ENCODE peak calls at places on chromosomes 16 and 17, in nine cellular contexts. One of them, this sample, is unnamed.

GRCh38 chr16:83538707-83539106 is 269.1 kb upstream of the HSBP1 start:
- DNase-seq in lower lobe of right lung: no peak
- DNase-seq in WERI-Rb-1: no peak
- DNase-seq in epithelial cell of proximal tubule: no peak
- DNase-seq in foreskin fibroblast: no peak
- DNase-seq in prostate gland: no peak
- DNase-seq in lung: no peak
- DNase-seq in GM12865: no peak
- DNase-seq in astrocyte of the cerebellum: no peak
- DNase-seq in this sample: no peak

GRCh38 chr16:88508868-88509748 is 56.0 kb downstream of the ZFPM1 start:
- DNase-seq in WERI-Rb-1: no peak
- DNase-seq in epithelial cell of proximal tubule: no peak
- DNase-seq in lung: no peak
- DNase-seq in astrocyte of the cerebellum: no peak
- DNase-seq in foreskin fibroblast: no peak
- DNase-seq in GM12865: no peak
- DNase-seq in lower lobe of right lung: no peak
- DNase-seq in prostate gland: peak
- DNase-seq in this sample: no peak

GRCh38 chr17:16923904-16924700 is 47.8 kb downstream of the TNFRSF13B start:
- DNase-seq in prostate gland: no peak
- DNase-seq in epithelial cell of proximal tubule: no peak
- DNase-seq in WERI-Rb-1: no peak
- DNase-seq in lung: no peak
- DNase-seq in GM12865: no peak
- DNase-seq in astrocyte of the cerebellum: no peak
- DNase-seq in foreskin fibroblast: no peak
- DNase-seq in lower lobe of right lung: peak
- DNase-seq in this sample: no peak

GRCh38 chr17:80888276-80889160 is 103.1 kb upstream of the CHMP6 start:
- DNase-seq in WERI-Rb-1: no peak
- DNase-seq in epithelial cell of proximal tubule: no peak
- DNase-seq in lung: no peak
- DNase-seq in foreskin fibroblast: no peak
- DNase-seq in prostate gland: no peak
- DNase-seq in GM12865: no peak
- DNase-seq in lower lobe of right lung: peak
- DNase-seq in astrocyte of the cerebellum: no peak
- DNase-seq in this sample: no peak

GRCh38 chr16:46638947-46639925 is 18.1 kb upstream of the SHCBP1 start:
- DNase-seq in prostate gland: no peak
- DNase-seq in WERI-Rb-1: no peak
- DNase-seq in GM12865: no peak
- DNase-seq in lower lobe of right lung: no peak
- DNase-seq in lung: no peak
- DNase-seq in astrocyte of the cerebellum: no peak
- DNase-seq in foreskin fibroblast: peak
- DNase-seq in epithelial cell of proximal tubule: no peak
- DNase-seq in this sample: no peak

GRCh38 chr17:17750881-17751280 is 69.6 kb downstream of the RAI1 start:
- DNase-seq in GM12865: peak
- DNase-seq in lower lobe of right lung: no peak
- DNase-seq in WERI-Rb-1: no peak
- DNase-seq in astrocyte of the cerebellum: no peak
- DNase-seq in foreskin fibroblast: no peak
- DNase-seq in epithelial cell of proximal tubule: no peak
- DNase-seq in prostate gland: no peak
- DNase-seq in lung: no peak
- DNase-seq in this sample: no peak

GRCh38 chr16:46688101-46688656 is 799 bp downstream of the VPS35 start:
- DNase-seq in prostate gland: peak
- DNase-seq in astrocyte of the cerebellum: no peak
- DNase-seq in lung: peak
- DNase-seq in foreskin fibroblast: no peak
- DNase-seq in GM12865: no peak
- DNase-seq in WERI-Rb-1: no peak
- DNase-seq in lower lobe of right lung: peak
- DNase-seq in epithelial cell of proximal tubule: no peak
- DNase-seq in this sample: peak

GRCh38 chr16:745739-746138 is 4.9 kb upstream of the CIAO3 start:
- DNase-seq in prostate gland: no peak
- DNase-seq in foreskin fibroblast: no peak
- DNase-seq in lung: peak
- DNase-seq in epithelial cell of proximal tubule: no peak
- DNase-seq in WERI-Rb-1: peak
- DNase-seq in lower lobe of right lung: no peak
- DNase-seq in astrocyte of the cerebellum: no peak
- DNase-seq in GM12865: no peak
- DNase-seq in this sample: no peak

GRCh38 chr17:28552201-28552999 is at the start of gene UNC119:
- DNase-seq in GM12865: peak
- DNase-seq in lung: peak
- DNase-seq in WERI-Rb-1: peak
- DNase-seq in prostate gland: peak
- DNase-seq in lower lobe of right lung: peak
- DNase-seq in epithelial cell of proximal tubule: no peak
- DNase-seq in astrocyte of the cerebellum: peak
- DNase-seq in foreskin fibroblast: peak
- DNase-seq in this sample: no peak

GRCh38 chr17:48601528-48602430 is 3.0 kb downstream of the HOXB6 start:
- DNase-seq in epithelial cell of proximal tubule: no peak
- DNase-seq in astrocyte of the cerebellum: no peak
- DNase-seq in prostate gland: no peak
- DNase-seq in lower lobe of right lung: no peak
- DNase-seq in foreskin fibroblast: no peak
- DNase-seq in lung: no peak
- DNase-seq in GM12865: no peak
- DNase-seq in WERI-Rb-1: no peak
- DNase-seq in this sample: no peak

GRCh38 chr16:46629331-46629843 is 8.2 kb upstream of the SHCBP1 start:
- DNase-seq in lung: no peak
- DNase-seq in prostate gland: no peak
- DNase-seq in foreskin fibroblast: peak
- DNase-seq in astrocyte of the cerebellum: no peak
- DNase-seq in epithelial cell of proximal tubule: no peak
- DNase-seq in GM12865: no peak
- DNase-seq in lower lobe of right lung: no peak
- DNase-seq in WERI-Rb-1: no peak
- DNase-seq in this sample: no peak

GRCh38 chr17:42754782-42755181 is 6.2 kb upstream of the RAMP2 start:
- DNase-seq in WERI-Rb-1: no peak
- DNase-seq in GM12865: no peak
- DNase-seq in epithelial cell of proximal tubule: peak
- DNase-seq in prostate gland: no peak
- DNase-seq in lung: no peak
- DNase-seq in astrocyte of the cerebellum: no peak
- DNase-seq in lower lobe of right lung: no peak
- DNase-seq in foreskin fibroblast: no peak
- DNase-seq in this sample: no peak

GRCh38 chr16:71723537-71724319 is 773 bp downstream of the PHLPP2 start:
- DNase-seq in prostate gland: peak
- DNase-seq in GM12865: peak
- DNase-seq in lower lobe of right lung: peak
- DNase-seq in foreskin fibroblast: peak
- DNase-seq in epithelial cell of proximal tubule: no peak
- DNase-seq in lung: peak
- DNase-seq in WERI-Rb-1: peak
- DNase-seq in astrocyte of the cerebellum: peak
- DNase-seq in this sample: no peak

GRCh38 chr17:28957992-28958355 is 6.7 kb upstream of the PHF12 start:
- DNase-seq in lower lobe of right lung: no peak
- DNase-seq in epithelial cell of proximal tubule: no peak
- DNase-seq in WERI-Rb-1: no peak
- DNase-seq in astrocyte of the cerebellum: no peak
- DNase-seq in foreskin fibroblast: no peak
- DNase-seq in prostate gland: no peak
- DNase-seq in GM12865: no peak
- DNase-seq in lung: no peak
- DNase-seq in this sample: no peak

GRCh38 chr16:3460121-3460520 is 16.6 kb downstream of the NAA60 start:
- DNase-seq in GM12865: no peak
- DNase-seq in epithelial cell of proximal tubule: no peak
- DNase-seq in WERI-Rb-1: no peak
- DNase-seq in astrocyte of the cerebellum: no peak
- DNase-seq in foreskin fibroblast: no peak
- DNase-seq in lower lobe of right lung: no peak
- DNase-seq in lung: no peak
- DNase-seq in prostate gland: no peak
- DNase-seq in this sample: no peak

GRCh38 chr17:79840204-79840988 is 1.2 kb upstream of the CBX4 start:
- DNase-seq in WERI-Rb-1: peak
- DNase-seq in GM12865: peak
- DNase-seq in lung: peak
- DNase-seq in foreskin fibroblast: peak
- DNase-seq in astrocyte of the cerebellum: no peak
- DNase-seq in prostate gland: peak
- DNase-seq in epithelial cell of proximal tubule: no peak
- DNase-seq in lower lobe of right lung: peak
- DNase-seq in this sample: no peak

GRCh38 chr16:78705694-78706093 is 606.2 kb downstream of the WWOX start:
- DNase-seq in prostate gland: no peak
- DNase-seq in WERI-Rb-1: no peak
- DNase-seq in GM12865: peak
- DNase-seq in lung: no peak
- DNase-seq in lower lobe of right lung: no peak
- DNase-seq in epithelial cell of proximal tubule: no peak
- DNase-seq in foreskin fibroblast: no peak
- DNase-seq in astrocyte of the cerebellum: no peak
- DNase-seq in this sample: peak

GRCh38 chr17:27818311-27819170 is 18.2 kb upstream of the NOS2 start:
- DNase-seq in WERI-Rb-1: peak
- DNase-seq in astrocyte of the cerebellum: no peak
- DNase-seq in prostate gland: no peak
- DNase-seq in lower lobe of right lung: no peak
- DNase-seq in GM12865: no peak
- DNase-seq in epithelial cell of proximal tubule: no peak
- DNase-seq in lung: no peak
- DNase-seq in foreskin fibroblast: no peak
- DNase-seq in this sample: no peak

GRCh38 chr17:4840893-4841242 is 7.7 kb downstream of the MINK1 start:
- DNase-seq in prostate gland: no peak
- DNase-seq in lower lobe of right lung: no peak
- DNase-seq in astrocyte of the cerebellum: no peak
- DNase-seq in epithelial cell of proximal tubule: no peak
- DNase-seq in WERI-Rb-1: no peak
- DNase-seq in lung: no peak
- DNase-seq in GM12865: no peak
- DNase-seq in foreskin fibroblast: no peak
- DNase-seq in this sample: no peak

GRCh38 chr17:74305865-74306654 is 20.0 kb upstream of the KIF19 start:
- DNase-seq in astrocyte of the cerebellum: peak
- DNase-seq in foreskin fibroblast: no peak
- DNase-seq in epithelial cell of proximal tubule: no peak
- DNase-seq in lower lobe of right lung: no peak
- DNase-seq in WERI-Rb-1: peak
- DNase-seq in GM12865: no peak
- DNase-seq in lung: no peak
- DNase-seq in prostate gland: no peak
- DNase-seq in this sample: no peak

GRCh38 chr17:14398766-14399165 is 97.9 kb downstream of the HS3ST3B1 start:
- DNase-seq in foreskin fibroblast: no peak
- DNase-seq in epithelial cell of proximal tubule: no peak
- DNase-seq in astrocyte of the cerebellum: no peak
- DNase-seq in WERI-Rb-1: no peak
- DNase-seq in GM12865: no peak
- DNase-seq in lung: no peak
- DNase-seq in prostate gland: no peak
- DNase-seq in lower lobe of right lung: no peak
- DNase-seq in this sample: no peak

GRCh38 chr16:85750827-85751641 is at the start of gene C16orf74:
- DNase-seq in prostate gland: peak
- DNase-seq in foreskin fibroblast: peak
- DNase-seq in WERI-Rb-1: no peak
- DNase-seq in epithelial cell of proximal tubule: no peak
- DNase-seq in lower lobe of right lung: peak
- DNase-seq in astrocyte of the cerebellum: no peak
- DNase-seq in lung: no peak
- DNase-seq in GM12865: peak
- DNase-seq in this sample: no peak

GRCh38 chr17:63694229-63694973 is 5.5 kb downstream of the LIMD2 start:
- DNase-seq in epithelial cell of proximal tubule: no peak
- DNase-seq in astrocyte of the cerebellum: no peak
- DNase-seq in lower lobe of right lung: no peak
- DNase-seq in WERI-Rb-1: peak
- DNase-seq in GM12865: peak
- DNase-seq in prostate gland: no peak
- DNase-seq in lung: no peak
- DNase-seq in foreskin fibroblast: no peak
- DNase-seq in this sample: no peak
- H3K4me3 ChIP-seq in epithelial cell of proximal tubule: no peak
- H3K4me3 ChIP-seq in astrocyte of the cerebellum: no peak
- H3K4me3 ChIP-seq in lower lobe of right lung: no peak
- H3K4me3 ChIP-seq in WERI-Rb-1: no peak
- H3K4me3 ChIP-seq in GM12865: no peak
- H3K4me3 ChIP-seq in prostate gland: no peak
- H3K4me3 ChIP-seq in lung: no peak
- H3K4me3 ChIP-seq in foreskin fibroblast: no peak
- H3K4me3 ChIP-seq in this sample: no peak

DNA sequence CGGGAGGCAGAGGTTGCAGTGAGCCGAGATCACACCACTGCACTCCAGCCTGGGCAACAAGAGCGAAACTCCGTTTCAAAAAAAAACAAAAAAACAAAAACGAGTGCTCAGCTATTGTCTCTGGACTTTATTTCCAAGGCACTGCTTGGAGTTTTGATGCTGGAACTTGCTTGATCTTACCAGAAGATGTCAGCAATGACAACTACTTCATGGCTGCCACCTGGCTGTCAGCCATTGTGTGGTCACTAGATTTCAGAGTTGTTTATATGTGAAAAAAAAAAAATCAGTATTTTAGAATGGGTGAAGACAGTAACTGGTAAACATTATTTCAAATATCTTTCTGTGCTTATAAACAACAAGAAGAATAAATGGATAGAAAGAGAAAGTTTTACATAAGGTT is 26.3 kb upstream of the OR4D1 start:
- DNase-seq in GM12865: peak
- DNase-seq in lung: no peak
- DNase-seq in astrocyte of the cerebellum: peak
- DNase-seq in epithelial cell of proximal tubule: no peak
- DNase-seq in WERI-Rb-1: peak
- DNase-seq in prostate gland: no peak
- DNase-seq in lower lobe of right lung: no peak
- DNase-seq in foreskin fibroblast: peak
- DNase-seq in this sample: no peak
- TF ChIP-seq CTCF in GM12865: peak
- TF ChIP-seq CTCF in lung: no peak
- TF ChIP-seq CTCF in astrocyte of the cerebellum: peak
- TF ChIP-seq CTCF in epithelial cell of proximal tubule: peak
- TF ChIP-seq CTCF in WERI-Rb-1: peak
- TF ChIP-seq CTCF in prostate gland: no peak
- TF ChIP-seq CTCF in lower lobe of right lung: peak
- TF ChIP-seq CTCF in foreskin fibroblast: no peak
- TF ChIP-seq CTCF in this sample: peak

GRCh38 chr16:30775381-30776099 is 11.5 kb downstream of the ZNF629 start:
- DNase-seq in lower lobe of right lung: peak
- DNase-seq in foreskin fibroblast: peak
- DNase-seq in astrocyte of the cerebellum: peak
- DNase-seq in lung: peak
- DNase-seq in epithelial cell of proximal tubule: no peak
- DNase-seq in WERI-Rb-1: peak
- DNase-seq in GM12865: peak
- DNase-seq in prostate gland: peak
- DNase-seq in this sample: no peak
- H3K4me3 ChIP-seq in lower lobe of right lung: peak
- H3K4me3 ChIP-seq in foreskin fibroblast: peak
- H3K4me3 ChIP-seq in astrocyte of the cerebellum: peak
- H3K4me3 ChIP-seq in lung: peak
- H3K4me3 ChIP-seq in epithelial cell of proximal tubule: peak
- H3K4me3 ChIP-seq in WERI-Rb-1: peak
- H3K4me3 ChIP-seq in GM12865: peak
- H3K4me3 ChIP-seq in prostate gland: peak
- H3K4me3 ChIP-seq in this sample: peak

GRCh38 chr16:9595393-9595792 is 503.9 kb downstream of the HAPSTR1 start:
- DNase-seq in WERI-Rb-1: no peak
- DNase-seq in prostate gland: no peak
- DNase-seq in epithelial cell of proximal tubule: no peak
- DNase-seq in GM12865: no peak
- DNase-seq in astrocyte of the cerebellum: no peak
- DNase-seq in lower lobe of right lung: no peak
- DNase-seq in lung: no peak
- DNase-seq in foreskin fibroblast: no peak
- DNase-seq in this sample: no peak
- TF ChIP-seq CTCF in WERI-Rb-1: no peak
- TF ChIP-seq CTCF in prostate gland: no peak
- TF ChIP-seq CTCF in epithelial cell of proximal tubule: no peak
- TF ChIP-seq CTCF in GM12865: no peak
- TF ChIP-seq CTCF in astrocyte of the cerebellum: no peak
- TF ChIP-seq CTCF in lower lobe of right lung: no peak
- TF ChIP-seq CTCF in lung: no peak
- TF ChIP-seq CTCF in foreskin fibroblast: no peak
- TF ChIP-seq CTCF in this sample: no peak